ENCODE peak calls at places on chromosomes 6 and 20, in eight cellular contexts. M is foreskin fibroblast; Z is activated CD4-positive, CD25-positive, alpha-beta regulatory T cell; G is left cardiac atrium; T is OCI-LY7; E is stimulated activated CD4-positive, alpha-beta T cell treated with anti-CD3 and anti-CD28 coated beads, Interleukin-2, amount 100 ng/mL, for 48 hours; V is GM23338; Y is GM06990. R is an unnamed sample.

GRCh38 chr20:63854766-63855362 is 6.4 kb upstream of the ABHD16B start:
- DNase-seq in M (no peak), Z (no peak), G (no peak), T (no peak), E (no peak), V (no peak), Y (no peak), R (no peak)

GRCh38 chr20:15612746-15613145 is 960.5 kb downstream of the KIF16B start:
- DNase-seq in M (no peak), Z (no peak), G (no peak), T (no peak), E (no peak), V (no peak), Y (no peak), R (no peak)

GRCh38 chr6:14981960-14982359 is 263.9 kb upstream of the JARID2 start:
- DNase-seq in M (no peak), Z (no peak), G (no peak), T (peak), E (no peak), V (no peak), Y (no peak), R (no peak)

GRCh38 chr6:47718571-47718970 is 20.2 kb downstream of the ADGRF4 start:
- DNase-seq in M (no peak), Z (no peak), G (no peak), T (no peak), E (no peak), V (no peak), Y (no peak), R (no peak)

GRCh38 chr6:7827142-7827541 is 83.4 kb downstream of the TXNDC5 start:
- DNase-seq in M (peak), Z (no peak), G (peak), T (no peak), E (no peak), V (no peak), Y (no peak), R (no peak)

GRCh38 chr6:154343473-154344308 is 12.9 kb downstream of the IPCEF1 start:
- DNase-seq in M (peak), Z (no peak), G (no peak), T (no peak), E (no peak), V (peak), Y (no peak), R (peak)

GRCh38 chr20:20160513-20160912 is 108.2 kb downstream of the CFAP61 start:
- DNase-seq in M (no peak), Z (no peak), G (no peak), T (no peak), E (no peak), V (peak), Y (no peak), R (no peak)

GRCh38 chr20:22288957-22289356 is 295.4 kb downstream of the FOXA2 start:
- DNase-seq in M (no peak), Z (no peak), G (no peak), T (no peak), E (no peak), V (no peak), Y (no peak), R (no peak)

GRCh38 chr6:34392497-34393190 is at the start of gene NUDT3:
- DNase-seq in M (peak), Z (peak), G (peak), T (peak), E (peak), V (peak), Y (peak), R (peak)

GRCh38 chr20:2314759-2315439 is 19.1 kb downstream of the TGM3 start:
- DNase-seq in M (peak), Z (no peak), G (peak), T (no peak), E (no peak), V (no peak), Y (no peak), R (peak)

GRCh38 chr20:36784900-36785299 is 11.3 kb upstream of the DSN1 start:
- DNase-seq in M (no peak), Z (no peak), G (peak), T (no peak), E (no peak), V (no peak), Y (no peak), R (no peak)

GRCh38 chr6:168964138-168964892 is 289.3 kb downstream of the THBS2 start:
- DNase-seq in M (peak), Z (no peak), G (no peak), T (no peak), E (no peak), V (no peak), Y (no peak), R (no peak)

GRCh38 chr6:170289108-170289931 is 1.6 kb downstream of the DLL1 start:
- DNase-seq in M (no peak), Z (no peak), G (no peak), T (no peak), E (no peak), V (peak), Y (no peak), R (no peak)

GRCh38 chr6:136016228-136017225 is 165.0 kb downstream of the PDE7B start:
- DNase-seq in M (no peak), Z (no peak), G (no peak), T (no peak), E (no peak), V (no peak), Y (no peak), R (no peak)

GRCh38 chr20:51886891-51887608 is 84.7 kb upstream of the SALL4 start:
- DNase-seq in M (no peak), Z (no peak), G (no peak), T (no peak), E (no peak), V (peak), Y (no peak), R (no peak)

GRCh38 chr6:74222768-74223321 is 526.8 kb downstream of the CD109 start:
- DNase-seq in M (no peak), Z (no peak), G (no peak), T (no peak), E (no peak), V (peak), Y (no peak), R (no peak)

GRCh38 chr6:19438566-19439353 is 398.4 kb upstream of the ID4 start:
- DNase-seq in M (no peak), Z (no peak), G (no peak), T (no peak), E (no peak), V (no peak), Y (no peak), R (no peak)

GRCh38 chr20:38337561-38338140 is 8.6 kb upstream of the LBP start:
- DNase-seq in M (no peak), Z (no peak), G (peak), T (peak), E (peak), V (peak), Y (no peak), R (peak)

GRCh38 chr6:111550953-111551352 is 54.7 kb downstream of the TRAF3IP2 start:
- DNase-seq in M (no peak), Z (no peak), G (no peak), T (no peak), E (no peak), V (no peak), Y (no peak), R (no peak)

GRCh38 chr20:32473231-32474008 is 111.7 kb downstream of the NOL4L start:
- DNase-seq in M (no peak), Z (no peak), G (no peak), T (no peak), E (no peak), V (peak), Y (no peak), R (no peak)

GRCh38 chr20:12874933-12875332 is 133.8 kb upstream of the SPTLC3 start:
- DNase-seq in M (no peak), Z (no peak), G (no peak), T (no peak), E (no peak), V (no peak), Y (no peak), R (no peak)

GRCh38 chr6:167825759-167826229 is 917 bp upstream of the AFDN start:
- DNase-seq in M (peak), Z (peak), G (peak), T (no peak), E (no peak), V (peak), Y (peak), R (peak)

GRCh38 chr6:121826156-121826810 is 390.8 kb downstream of the GJA1 start:
- DNase-seq in M (peak), Z (no peak), G (no peak), T (no peak), E (no peak), V (no peak), Y (no peak), R (no peak)

GRCh38 chr6:167825059-167825758 is 1.5 kb upstream of the AFDN start:
- DNase-seq in M (peak), Z (no peak), G (no peak), T (no peak), E (no peak), V (no peak), Y (no peak), R (no peak)

GRCh38 chr20:37081717-37082289 is 14.0 kb downstream of the RBL1 start:
- DNase-seq in M (no peak), Z (no peak), G (no peak), T (no peak), E (no peak), V (peak), Y (no peak), R (no peak)

GRCh38 chr6:170292111-170292777 is 1.4 kb upstream of the DLL1 start:
- DNase-seq in M (no peak), Z (no peak), G (no peak), T (no peak), E (no peak), V (peak), Y (no peak), R (no peak)

GRCh38 chr6:45667766-45668165 is 290.0 kb upstream of the SUPT3H start:
- DNase-seq in M (no peak), Z (no peak), G (no peak), T (no peak), E (no peak), V (no peak), Y (no peak), R (no peak)